ENCODE peak calls at places on chromosome 14, in seven cellular contexts. G, O, Q, W, E, B and X are unnamed samples.

GRCh38 chr14:37230551-37231194 is 32.9 kb downstream of the MIPOL1 start:
- DNase-seq in E (no peak), G (peak; percentile 40), Q (peak; percentile 10), O (no peak), W (peak; percentile 72), B (no peak), X (peak; percentile 71)

GRCh38 chr14:77007975-77008421 is 20.5 kb downstream of the IRF2BPL start:
- DNase-seq in W (no peak), O (no peak), G (no peak), E (no peak), B (peak; percentile 84), Q (peak; percentile 99), X (no peak)

GRCh38 chr14:64500088-64500487 is 3.5 kb downstream of the ZBTB25 start:
- DNase-seq in W (no peak), E (no peak), Q (no peak), G (no peak), O (no peak), B (no peak), X (no peak)

GRCh38 chr14:58428011-58428807 is 690 bp downstream of the KIAA0586 start:
- DNase-seq in G (peak; percentile 59), E (no peak), Q (no peak), B (no peak), W (peak; percentile 58), O (no peak), X (peak; percentile 54)

GRCh38 chr14:22995889-22996611 is 13.7 kb upstream of the AJUBA start:
- DNase-seq in O (no peak), E (no peak), Q (no peak), B (no peak), G (no peak), W (no peak), X (no peak)

GRCh38 chr14:68464716-68465115 is 328.2 kb downstream of the ZFP36L1 start:
- DNase-seq in O (no peak), B (no peak), E (no peak), Q (no peak), W (peak; percentile 81), G (peak; percentile 82), X (peak; percentile 58)

GRCh38 chr14:95597784-95598204 is 62.9 kb downstream of the GLRX5 start:
- DNase-seq in Q (peak; percentile 36), G (peak; percentile 14), W (peak; percentile 20), B (no peak), O (no peak), E (no peak), X (peak; percentile 4)

GRCh38 chr14:68563256-68564131 is 229.4 kb downstream of the ZFP36L1 start:
- DNase-seq in Q (peak; percentile 68), B (no peak), O (no peak), E (no peak), G (peak; percentile 79), W (no peak), X (no peak)

GRCh38 chr14:100140452-100141132 is 18.9 kb downstream of the DEGS2 start:
- DNase-seq in B (no peak), E (no peak), G (peak; percentile 12), O (no peak), Q (peak; percentile 42), W (no peak), X (no peak)

GRCh38 chr14:89504602-89505320 is 87.7 kb upstream of the FOXN3 start:
- DNase-seq in G (peak; percentile 87), Q (no peak), B (peak; percentile 51), E (no peak), O (no peak), W (peak; percentile 71), X (peak; percentile 73)